ENCODE peak calls at places on chromosome 20, in six cellular contexts. L is GM23248, H is SK-N-SH, R is heart left ventricle, C is thoracic aorta, O is A549. N is an unnamed sample.

GRCh38 chr20:56424931-56425330 is 12.9 kb downstream of the CASS4 start:
- DNase-seq in H (no peak), L (no peak), R (no peak), C (no peak), O (no peak), N (no peak)

GRCh38 chr20:29079769-29080690 is 2177.4 kb upstream of the DEFB115 start:
- DNase-seq in R (peak; percentile 29), O (peak; percentile 60), H (peak; percentile 87), C (no peak), L (peak; percentile 50), N (peak; percentile 76)

GRCh38 chr20:2932497-2932896 is 59.2 kb downstream of the PTPRA start:
- DNase-seq in O (no peak), C (no peak), L (no peak), R (no peak), H (no peak), N (no peak)

GRCh38 chr20:49843139-49843538 is 30.5 kb downstream of the SLC9A8 start:
- DNase-seq in H (no peak), R (no peak), C (no peak), L (no peak), O (no peak), N (no peak)

GRCh38 chr20:24718696-24719095 is 230.4 kb upstream of the CST7 start:
- DNase-seq in H (no peak), O (no peak), L (no peak), C (no peak), R (no peak), N (peak; percentile 25)

GRCh38 chr20:10922941-10923340 is 249.1 kb upstream of the JAG1 start:
- DNase-seq in H (no peak), R (no peak), O (no peak), C (no peak), L (peak; percentile 80), N (peak; percentile 59)

GRCh38 chr20:22471156-22471836 is 113.1 kb downstream of the FOXA2 start:
- DNase-seq in L (no peak), C (no peak), H (no peak), R (no peak), O (peak; percentile 56), N (no peak)

GRCh38 chr20:796916-797315 is 28.6 kb upstream of the SLC52A3 start:
- DNase-seq in H (no peak), L (no peak), C (no peak), O (no peak), R (no peak), N (no peak)

GRCh38 chr20:45963059-45964011 is 8.7 kb downstream of the ZNF335 start:
- DNase-seq in L (peak; percentile 59), R (no peak), O (peak; percentile 28), C (no peak), H (peak; percentile 56), N (peak; percentile 58)

GRCh38 chr20:38091447-38092216 is 58.1 kb downstream of the RPRD1B start:
- DNase-seq in H (no peak), R (peak; percentile 34), C (no peak), L (no peak), O (no peak), N (no peak)

GRCh38 chr20:38754924-38755323 is 6.7 kb downstream of the ACTR5 start:
- DNase-seq in O (no peak), C (no peak), R (no peak), L (no peak), H (no peak), N (no peak)

GRCh38 chr20:63091901-63092659 is 85.3 kb upstream of the BHLHE23 start:
- DNase-seq in H (no peak), L (no peak), O (no peak), C (no peak), R (peak; percentile 11), N (no peak)

GRCh38 chr20:57991211-57991841 is 237.1 kb downstream of the ANKRD60 start:
- DNase-seq in C (no peak), O (peak; percentile 72), L (peak; percentile 97), R (no peak), H (peak; percentile 57), N (peak; percentile 84)

GRCh38 chr20:35018578-35019371 is 63.1 kb downstream of the MYH7B start:
- DNase-seq in L (peak; percentile 32), R (no peak), O (no peak), H (no peak), C (no peak), N (no peak)

GRCh38 chr20:10667077-10667401 is 6.8 kb downstream of the JAG1 start:
- DNase-seq in L (no peak), R (peak; percentile 52), O (no peak), C (no peak), H (no peak), N (no peak)

GRCh38 chr20:2446845-2447244 is 23.7 kb downstream of the SNRPB start:
- DNase-seq in L (no peak), O (no peak), H (no peak), R (no peak), C (no peak), N (no peak)

GRCh38 chr20:62963614-62964397 is 11.3 kb downstream of the SLC17A9 start:
- DNase-seq in O (no peak), L (no peak), R (no peak), C (no peak), H (no peak), N (no peak)

GRCh38 chr20:13243826-13244376 is 22.8 kb downstream of the ISM1 start:
- DNase-seq in C (no peak), H (no peak), R (no peak), L (peak; percentile 70), O (peak; percentile 81), N (no peak)

GRCh38 chr20:40016884-40017283 is 672.2 kb downstream of the MAFB start:
- DNase-seq in L (no peak), O (no peak), H (no peak), R (no peak), C (no peak), N (no peak)

GRCh38 chr20:57808266-57808866 is 98.6 kb upstream of the PMEPA1 start:
- DNase-seq in R (no peak), H (no peak), O (no peak), C (no peak), L (no peak), N (no peak)

GRCh38 chr20:53495357-53495756 is 98.3 kb downstream of the ZNF217 start:
- DNase-seq in C (no peak), R (no peak), O (no peak), H (peak; percentile 71), L (peak; percentile 50), N (no peak)

GRCh38 chr20:61608275-61609085 is 356.4 kb downstream of the CDH4 start:
- DNase-seq in R (peak; percentile 40), H (no peak), O (no peak), C (no peak), L (peak; percentile 34), N (no peak)

GRCh38 chr20:11320033-11320432 is 597.7 kb upstream of the BTBD3 start:
- DNase-seq in R (no peak), L (no peak), H (no peak), C (no peak), O (no peak), N (no peak)

GRCh38 chr20:822651-823325 is 10.7 kb upstream of the FAM110A start:
- DNase-seq in H (no peak), R (no peak), O (no peak), C (no peak), L (no peak), N (no peak)

GRCh38 chr20:24656391-24656790 is 187.0 kb downstream of the SYNDIG1 start:
- DNase-seq in L (no peak), O (no peak), R (no peak), H (no peak), C (no peak), N (no peak)

GRCh38 chr20:59937150-59937549 is 3.0 kb downstream of the PPP1R3D start:
- DNase-seq in O (no peak), R (no peak), L (peak; percentile 44), C (no peak), H (no peak), N (no peak)
- H3K4me1 ChIP-seq in O (peaks cover 28% of the 10 kb centered on the region), R (peaks cover 69% of the 10 kb centered on the region), L (peaks cover 37% of the 10 kb centered on the region), C (peaks cover 25% of the 10 kb centered on the region), H (peaks cover 8% of the 10 kb centered on the region), N (peaks cover 43% of the 10 kb centered on the region)

GRCh38 chr20:41138527-41139226 is 1.3 kb downstream of the PLCG1 start:
- DNase-seq in O (no peak), H (peak; percentile 34), R (no peak), L (peak; percentile 51), C (no peak), N (no peak)
- H3K4me1 ChIP-seq in O (peaks cover 7% of the 10 kb centered on the region), H (peaks cover 9% of the 10 kb centered on the region), R (peaks cover 68% of the 10 kb centered on the region), L (peaks cover 14% of the 10 kb centered on the region), C (peaks cover 6% of the 10 kb centered on the region), N (peaks cover 15% of the 10 kb centered on the region)

GRCh38 chr20:32556312-32557184 is 28.6 kb downstream of the NOL4L start:
- DNase-seq in L (no peak), R (no peak), O (no peak), H (no peak), C (no peak), N (no peak)

GRCh38 chr20:32559753-32560380 is 25.3 kb downstream of the NOL4L start:
- DNase-seq in C (no peak), H (peak; percentile 51), L (peak; percentile 61), R (no peak), O (no peak), N (peak; percentile 43)

GRCh38 chr20:32557284-32557683 is 27.8 kb downstream of the NOL4L start:
- DNase-seq in O (no peak), H (no peak), L (no peak), C (no peak), R (no peak), N (no peak)

GRCh38 chr20:32559216-32559752 is 25.8 kb downstream of the NOL4L start:
- DNase-seq in C (no peak), L (no peak), O (no peak), R (no peak), H (no peak), N (no peak)

GRCh38 chr20:32558526-32558925 is 26.6 kb downstream of the NOL4L start:
- DNase-seq in H (no peak), O (no peak), R (no peak), L (no peak), C (no peak), N (no peak)
- H3K4me1 ChIP-seq in H (no peaks in the 10 kb centered on the region), O (peaks cover 14% of the 10 kb centered on the region), R (no peaks in the 10 kb centered on the region), L (no peaks in the 10 kb centered on the region), C (no peaks in the 10 kb centered on the region), N (peaks cover 35% of the 10 kb centered on the region)

GRCh38 chr20:8154636-8155035 is 22.6 kb downstream of the PLCB1 start:
- DNase-seq in C (no peak), R (no peak), L (no peak), H (no peak), O (no peak), N (no peak)

GRCh38 chr20:8155848-8156602 is 24.0 kb downstream of the PLCB1 start:
- DNase-seq in L (peak; percentile 15), R (no peak), O (no peak), C (no peak), H (no peak), N (no peak)

GRCh38 chr20:8153281-8153908 is 21.3 kb downstream of the PLCB1 start:
- DNase-seq in C (no peak), O (no peak), R (no peak), L (no peak), H (no peak), N (no peak)

GRCh38 chr20:8156603-8157079 is 24.6 kb downstream of the PLCB1 start:
- DNase-seq in C (no peak), L (peak; percentile 57), R (no peak), O (peak; percentile 28), H (no peak), N (no peak)

DNA sequence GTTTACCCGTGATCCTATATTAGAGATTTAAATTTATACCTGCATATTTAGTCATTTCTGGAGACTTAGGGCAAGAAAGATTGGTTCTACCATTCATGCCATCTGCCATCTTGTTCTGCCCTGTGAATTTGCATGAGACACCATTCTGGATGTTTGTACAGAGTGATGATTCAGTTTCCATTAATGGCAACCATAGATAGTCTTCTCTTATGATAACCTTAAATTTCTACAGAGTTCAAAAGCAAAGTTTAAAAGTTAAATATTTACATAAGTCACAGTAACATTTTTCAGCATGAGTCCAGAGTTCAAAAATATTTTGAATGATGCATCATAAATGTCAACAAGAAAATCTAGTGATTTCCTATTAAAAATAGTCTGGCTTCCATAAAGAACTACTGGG is 23.2 kb downstream of the PLCB1 start:
- DNase-seq in L (no peak), R (no peak), H (no peak), O (no peak), C (no peak), N (no peak)
- H3K4me1 ChIP-seq in L (peaks cover 56% of the 10 kb centered on the region), R (peaks cover 37% of the 10 kb centered on the region), H (peaks cover 65% of the 10 kb centered on the region), O (peaks cover 35% of the 10 kb centered on the region), C (peaks cover 14% of the 10 kb centered on the region), N (no peaks in the 10 kb centered on the region)

N was measured in PC-9.